ENCODE peak calls at places on chromosomes 12 and 14, in four cellular contexts. C is CD8-positive, alpha-beta memory T cell; N is left kidney; P is DMS153. V is an unnamed sample.

GRCh38 chr12:127677537-127678131 is 589.3 kb upstream of the TMEM132C start:
- DNase-seq in N (peak; percentile 87), P (peak; percentile 78), C (no peak), V (no peak)

GRCh38 chr14:63632932-63633514 is 8.6 kb downstream of the WDR89 start:
- DNase-seq in N (no peak), C (no peak), P (no peak), V (peak; percentile 17)

GRCh38 chr12:779745-780734 is 27.7 kb downstream of the WNK1 start:
- DNase-seq in P (no peak), C (no peak), N (peak; percentile 79), V (no peak)

GRCh38 chr12:46830731-46831334 is 5.0 kb upstream of the SLC38A4 start:
- DNase-seq in P (no peak), N (peak; percentile 40), C (no peak), V (peak; percentile 49)

GRCh38 chr14:105856676-105857222 is 330.4 kb downstream of the TMEM121 start:
- DNase-seq in N (no peak), P (no peak), C (no peak), V (no peak)

GRCh38 chr12:50527086-50527726 is 22.4 kb downstream of the DIP2B start:
- DNase-seq in P (no peak), N (no peak), C (no peak), V (no peak)

GRCh38 chr14:36879558-36879957 is 217.9 kb downstream of the PAX9 start:
- DNase-seq in P (no peak), C (no peak), N (peak; percentile 21), V (no peak)

GRCh38 chr12:57455374-57456144 is 452 bp downstream of the INHBE start:
- DNase-seq in N (no peak), C (no peak), P (peak; percentile 11), V (no peak)

GRCh38 chr14:55450539-55450938 is 10.1 kb upstream of the TBPL2 start:
- DNase-seq in P (no peak), C (no peak), N (no peak), V (no peak)

GRCh38 chr12:110780448-110780847 is 37.8 kb upstream of the PPP1CC start:
- DNase-seq in N (no peak), C (no peak), P (no peak), V (no peak)

GRCh38 chr12:115672506-115673080 is 604.9 kb downstream of the MED13L start:
- DNase-seq in C (no peak), N (no peak), P (no peak), V (no peak)

GRCh38 chr14:64707661-64708060 is 3.4 kb downstream of the PLEKHG3 start:
- DNase-seq in N (no peak), C (no peak), P (no peak), V (no peak)

GRCh38 chr12:30178948-30179347 is 395.2 kb upstream of the TMTC1 start:
- DNase-seq in C (no peak), P (no peak), N (no peak), V (no peak)

GRCh38 chr12:81797100-81797499 is 38.0 kb upstream of the PPFIA2 start:
- DNase-seq in C (no peak), N (peak; percentile 29), P (no peak), V (no peak)

GRCh38 chr12:42932937-42933336 is 343.4 kb upstream of the PRICKLE1 start:
- DNase-seq in P (no peak), N (no peak), C (no peak), V (no peak)

GRCh38 chr12:90360300-90360699 is 594.7 kb downstream of the CCER1 start:
- DNase-seq in C (no peak), P (no peak), N (no peak), V (no peak)

GRCh38 chr14:57189070-57189469 is 79.6 kb downstream of the EXOC5 start:
- DNase-seq in C (no peak), N (peak; percentile 10), P (peak; percentile 65), V (no peak)

GRCh38 chr12:28222081-28222700 is 31.9 kb downstream of the CCDC91 start:
- DNase-seq in C (peak; percentile 15), N (no peak), P (no peak), V (peak; percentile 36)

GRCh38 chr12:58452546-58452945 is 467.8 kb downstream of the LRIG3 start:
- DNase-seq in P (no peak), C (no peak), N (no peak), V (no peak)

GRCh38 chr14:46571970-46572369 is 79.6 kb downstream of the RPL10L start:
- DNase-seq in P (no peak), N (no peak), C (no peak), V (no peak)

GRCh38 chr14:81161749-81162148 is 59.0 kb downstream of the GTF2A1 start:
- DNase-seq in C (no peak), N (no peak), P (no peak), V (no peak)

GRCh38 chr12:90618606-90619005 is 336.4 kb downstream of the CCER1 start:
- DNase-seq in P (no peak), N (no peak), C (no peak), V (no peak)

GRCh38 chr14:88618476-88618875 is 55.6 kb downstream of the ZC3H14 start:
- DNase-seq in C (no peak), P (no peak), N (no peak), V (no peak)

GRCh38 chr14:26415618-26416123 is 182.2 kb downstream of the NOVA1 start:
- DNase-seq in P (no peak), C (no peak), N (no peak), V (peak; percentile 31)

GRCh38 chr14:100832311-100832960 is 6.5 kb downstream of the MEG3 start:
- DNase-seq in C (no peak), P (no peak), N (no peak), V (no peak)

GRCh38 chr14:35155962-35156361 is 33.6 kb downstream of the PRORP start:
- DNase-seq in C (no peak), P (no peak), N (peak; percentile 5), V (no peak)

GRCh38 chr12:74539765-74540526 is 2.3 kb downstream of the ATXN7L3B start:
- DNase-seq in C (no peak), N (no peak), P (no peak), V (no peak)

GRCh38 chr14:34053666-34054065 is 102.8 kb upstream of the EGLN3 start:
- DNase-seq in P (no peak), N (peak; percentile 51), C (no peak), V (peak; percentile 44)

GRCh38 chr14:68795602-68796417 is 2.9 kb upstream of the ZFP36L1 start:
- DNase-seq in P (peak; percentile 38), C (peak; percentile 66), N (peak; percentile 94), V (peak; percentile 92)

GRCh38 chr12:23950775-23951391 is 1.4 kb upstream of the SOX5 start:
- DNase-seq in C (no peak), P (peak; percentile 33), N (peak; percentile 62), V (no peak)

GRCh38 chr12:116710367-116710766 is 27.5 kb downstream of the SPRING1 start:
- DNase-seq in P (no peak), N (no peak), C (no peak), V (no peak)